ENCODE peak calls at places on chromosomes 2 and 18, in four cellular contexts. Q is IMR-90, V is left ventricle myocardium inferior, W is mesendoderm. X is an unnamed sample.

GRCh38 chr2:217215877-217216276 is 356.0 kb upstream of the TNP1 start:
- DNase-seq in W (no peak), V (no peak), Q (no peak), X (no peak)

GRCh38 chr2:183963609-183964008 is 634.7 kb upstream of the ZNF804A start:
- DNase-seq in Q (no peak), V (no peak), W (no peak), X (no peak)

GRCh38 chr2:10620481-10620880 is 69.3 kb downstream of the NOL10 start:
- DNase-seq in V (no peak), W (no peak), Q (peak; percentile 94), X (no peak)

GRCh38 chr2:160736629-160737028 is 243.0 kb upstream of the RBMS1 start:
- DNase-seq in Q (peak; percentile 66), V (no peak), W (peak; percentile 56), X (no peak)

GRCh38 chr2:2763998-2764355 is 432.9 kb upstream of the MYT1L start:
- DNase-seq in W (no peak), Q (no peak), V (no peak), X (no peak)

GRCh38 chr2:106096446-106097369 is 97.4 kb downstream of the UXS1 start:
- DNase-seq in V (no peak), W (no peak), Q (no peak), X (no peak)

GRCh38 chr2:66456183-66457041 is 21.5 kb downstream of the MEIS1 start:
- DNase-seq in W (no peak), V (no peak), Q (no peak), X (no peak)

GRCh38 chr2:173593109-173593508 is 238.4 kb downstream of the CDCA7 start:
- DNase-seq in W (no peak), V (no peak), Q (no peak), X (no peak)

GRCh38 chr2:219298759-219299371 is 10.3 kb downstream of the PTPRN start:
- DNase-seq in W (peak; percentile 82), Q (peak; percentile 69), V (peak; percentile 86), X (peak; percentile 95)

GRCh38 chr2:85577063-85577385 is 362 bp upstream of the VAMP8 start:
- DNase-seq in V (no peak), Q (no peak), W (no peak), X (no peak)

GRCh38 chr2:85579266-85579935 is 2.0 kb downstream of the VAMP8 start:
- DNase-seq in V (no peak), W (peak; percentile 95), Q (no peak), X (peak; percentile 69)

GRCh38 chr2:85577386-85578242 is at the start of gene VAMP8:
- DNase-seq in W (peak; percentile 86), Q (no peak), V (no peak), X (peak; percentile 76)

GRCh38 chr2:85580206-85580605 is 2.8 kb downstream of the VAMP8 start:
- DNase-seq in W (no peak), V (no peak), Q (no peak), X (no peak)

DNA sequence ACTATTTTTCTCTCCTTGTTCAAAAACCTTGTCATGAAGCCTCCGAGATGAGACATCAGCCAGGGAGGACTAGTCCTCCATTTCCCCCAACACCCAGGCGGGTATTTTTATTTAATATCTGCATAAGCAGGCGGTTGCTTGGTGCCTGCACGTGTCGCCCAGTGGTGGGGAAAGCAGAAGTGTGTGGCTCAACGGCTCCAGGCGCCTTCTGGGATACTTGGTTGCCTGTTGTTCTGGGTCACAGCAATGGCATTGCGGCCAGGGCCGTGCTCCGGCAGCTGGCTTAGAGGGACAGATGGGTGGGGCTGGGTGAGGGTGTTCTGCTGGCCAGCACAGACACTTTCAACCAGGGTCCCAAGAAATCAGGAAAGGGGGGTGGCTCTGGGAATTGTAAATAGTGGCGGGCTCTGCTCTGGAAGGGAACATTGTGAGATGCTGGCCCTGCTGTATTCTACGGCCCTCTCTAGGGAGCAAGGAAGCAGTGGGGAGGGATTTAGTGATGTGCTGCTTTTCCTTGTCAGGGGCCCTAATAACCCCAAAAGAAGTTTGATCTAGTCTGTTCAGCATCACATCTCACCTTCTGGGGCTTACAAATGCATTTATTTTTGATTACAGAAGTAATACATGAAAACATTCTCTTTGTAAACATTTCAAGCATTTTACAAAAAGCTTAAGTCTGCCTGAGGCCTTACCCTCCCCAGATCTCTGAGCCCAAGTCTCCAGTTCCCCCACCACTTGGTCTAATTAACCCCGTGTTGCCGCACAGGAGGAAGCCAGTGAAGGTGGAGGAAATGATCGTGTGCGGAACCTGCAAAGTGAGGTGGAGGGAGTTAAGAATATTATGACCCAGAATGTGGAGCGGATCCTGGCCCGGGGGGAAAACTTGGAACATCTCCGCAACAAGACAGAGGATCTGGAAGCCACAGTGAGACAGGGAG is 1.1 kb downstream of the VAMP8 start:
- DNase-seq in W (peak; percentile 56), V (peak; percentile 56), Q (no peak), X (peak; percentile 89)
- H3K4me3 ChIP-seq in W (peak overlapping the region; percentile 15), V (peak overlapping the region; percentile 47), Q (no peak overlapping the region), X (no peak overlapping the region)

DNA sequence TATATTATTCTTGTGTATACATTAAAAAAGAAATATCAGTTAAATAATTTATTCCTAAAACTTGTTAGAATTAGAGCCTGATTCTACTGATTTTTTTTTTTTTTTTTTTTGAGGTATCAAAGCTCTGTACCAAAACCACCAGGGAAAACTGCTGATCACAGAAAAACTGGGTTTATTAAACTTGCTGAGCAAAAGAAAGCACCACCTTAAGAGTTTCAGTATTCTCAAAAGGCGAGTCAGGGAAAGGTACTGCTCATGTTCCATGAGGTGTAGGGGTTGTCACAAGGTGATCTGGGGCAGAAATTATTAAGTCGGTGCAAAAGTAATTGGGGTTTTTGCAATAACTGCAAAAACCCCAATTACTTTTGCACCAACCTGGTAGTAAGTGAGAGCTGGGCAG is 51.7 kb upstream of the KLF7 start:
- DNase-seq in W (no peak), Q (no peak), V (no peak), X (no peak)
- H3K4me3 ChIP-seq in W (no peak overlapping the region), Q (no peak overlapping the region), V (no peak overlapping the region), X (no peak overlapping the region)

GRCh38 chr2:198499539-198499938 is 695.1 kb downstream of the PLCL1 start:
- DNase-seq in V (peak; percentile 22), W (no peak), Q (peak; percentile 22), X (peak; percentile 39)
- H3K4me3 ChIP-seq in V (no peak overlapping the region), W (no peak overlapping the region), Q (no peak overlapping the region), X (no peak overlapping the region)

DNA sequence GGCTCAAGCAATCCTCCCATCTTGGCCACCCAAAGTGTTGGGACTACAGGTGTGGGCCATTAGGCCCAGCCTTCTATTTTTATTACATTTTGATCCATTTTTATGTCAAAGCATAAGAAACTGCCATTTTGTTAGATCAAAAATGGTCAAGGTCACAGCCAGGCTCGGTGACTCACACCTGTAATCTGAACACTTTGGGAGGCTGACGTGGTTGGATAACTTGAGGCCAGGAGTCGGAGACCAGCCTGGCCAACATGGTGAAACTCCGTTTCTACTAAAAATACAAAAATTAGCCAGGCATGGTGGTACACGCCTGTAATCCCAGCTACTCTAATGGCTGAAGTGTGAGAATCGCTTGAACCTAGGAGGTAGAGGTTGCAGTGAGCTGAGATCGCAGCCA is 49.2 kb downstream of the EEF1B2 start:
- DNase-seq in W (no peak), Q (no peak), V (no peak), X (no peak)
- H3K4me3 ChIP-seq in W (no peak overlapping the region), Q (no peak overlapping the region), V (no peak overlapping the region), X (no peak overlapping the region)

GRCh38 chr18:35618703-35619102 is 37.2 kb downstream of the GALNT1 start:
- DNase-seq in W (peak; percentile 74), V (no peak), Q (peak; percentile 46), X (no peak)

GRCh38 chr18:35617865-35618264 is 36.3 kb downstream of the GALNT1 start:
- DNase-seq in V (no peak), W (no peak), Q (no peak), X (no peak)

GRCh38 chr18:35618289-35618688 is 36.7 kb downstream of the GALNT1 start:
- DNase-seq in W (no peak), Q (no peak), V (no peak), X (no peak)

GRCh38 chr18:35616074-35616473 is 34.5 kb downstream of the GALNT1 start:
- DNase-seq in Q (no peak), V (no peak), W (no peak), X (no peak)

DNA sequence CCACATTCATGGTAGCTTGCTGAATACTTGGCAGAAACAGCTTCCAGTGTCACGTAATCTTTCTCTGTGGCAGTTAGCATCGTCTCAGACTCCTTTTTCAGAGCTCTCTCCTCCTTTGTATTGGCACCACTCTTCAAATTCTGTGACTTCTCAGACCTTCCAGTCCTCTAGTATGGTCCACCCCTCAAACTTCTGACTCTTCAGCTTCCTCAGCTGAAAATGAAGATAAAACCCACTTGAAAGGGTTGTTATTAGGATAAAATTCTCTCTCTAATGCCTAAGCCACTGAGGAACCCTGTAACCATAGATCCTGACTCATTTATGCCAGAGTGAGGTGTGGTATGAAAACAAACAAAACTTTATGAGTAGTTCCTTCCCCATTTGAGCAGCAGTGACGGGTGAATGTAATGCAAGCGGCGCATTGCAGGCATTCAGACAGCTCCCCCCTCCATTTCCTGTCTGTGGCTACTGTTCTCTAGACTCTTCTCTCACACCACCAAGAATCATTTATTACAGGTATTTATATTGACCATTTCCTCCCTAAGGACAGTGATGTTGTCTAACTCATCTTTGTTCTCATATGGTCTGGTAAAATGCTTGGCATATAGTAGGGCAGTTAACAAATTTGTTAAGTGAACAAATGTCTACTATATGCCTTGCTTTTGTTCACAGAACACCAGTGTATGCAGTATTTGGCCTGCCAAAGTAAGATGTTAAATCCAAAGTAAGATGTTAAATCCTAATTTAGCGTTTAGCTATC is 35.3 kb downstream of the GALNT1 start:
- DNase-seq in W (peak; percentile 75), V (no peak), Q (peak; percentile 92), X (peak; percentile 33)
- H3K4me3 ChIP-seq in W (no peak overlapping the region), V (no peak overlapping the region), Q (peak overlapping the region; percentile 16), X (no peak overlapping the region)

GRCh38 chr18:10950876-10951630 is 198.3 kb downstream of the PIEZO2 start:
- DNase-seq in V (no peak), W (no peak), Q (no peak), X (no peak)

GRCh38 chr18:10953672-10954071 is 195.7 kb downstream of the PIEZO2 start:
- DNase-seq in W (no peak), Q (no peak), V (no peak), X (no peak)

GRCh38 chr18:10949655-10950054 is 199.7 kb downstream of the PIEZO2 start:
- DNase-seq in W (peak; percentile 68), Q (peak; percentile 2), V (no peak), X (no peak)

GRCh38 chr18:10950080-10950875 is 199.1 kb downstream of the PIEZO2 start:
- DNase-seq in W (no peak), Q (no peak), V (no peak), X (no peak)

DNA sequence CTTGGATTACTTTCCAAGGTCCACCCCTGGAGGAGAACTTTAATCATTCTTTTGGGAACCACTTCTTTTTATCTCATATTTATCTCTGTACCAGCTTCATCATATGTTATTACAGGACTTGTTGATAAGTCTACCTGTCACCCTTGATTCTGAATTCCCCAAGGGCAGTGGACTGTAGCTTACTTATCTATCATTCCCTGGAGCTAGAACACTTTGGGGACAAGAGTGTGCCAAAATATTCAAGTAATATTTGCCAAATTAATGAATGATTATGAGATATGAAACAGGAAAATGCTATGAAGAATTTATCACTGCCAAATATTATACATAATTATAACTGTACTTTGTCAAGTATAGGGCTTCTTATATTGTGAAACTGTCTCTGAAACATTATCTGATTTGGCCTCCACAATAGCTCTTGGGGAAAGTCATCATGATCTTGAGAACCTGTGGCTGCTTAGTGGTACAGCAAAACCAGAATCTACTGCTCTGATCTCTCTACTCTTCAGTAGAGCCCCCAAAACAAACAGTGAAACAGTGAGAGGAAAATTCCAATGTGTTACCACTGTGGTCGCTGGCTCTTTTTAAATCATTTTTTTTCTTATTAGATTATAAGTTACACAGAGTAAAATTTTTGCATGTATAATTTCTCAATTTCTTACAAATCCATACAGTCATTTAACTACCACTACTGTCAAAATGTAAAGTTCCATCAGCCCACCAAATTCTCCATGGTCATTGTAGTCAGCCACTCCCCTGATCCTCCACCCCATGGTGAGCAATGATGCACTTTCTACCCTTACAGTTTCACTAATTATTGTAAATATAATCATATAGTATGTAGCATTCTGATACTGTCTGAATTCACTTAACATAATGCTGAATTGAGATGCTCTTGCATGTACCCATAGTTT is 197.5 kb downstream of the PIEZO2 start:
- DNase-seq in V (no peak), W (no peak), Q (no peak), X (no peak)
- H3K4me3 ChIP-seq in V (no peak overlapping the region), W (no peak overlapping the region), Q (no peak overlapping the region), X (no peak overlapping the region)

GRCh38 chr2:23243258-23243657 is 141.7 kb upstream of the KLHL29 start:
- DNase-seq in W (no peak), V (no peak), Q (no peak), X (no peak)
- H3K4me3 ChIP-seq in W (no peak overlapping the region), V (no peak overlapping the region), Q (no peak overlapping the region), X (no peak overlapping the region)

X was measured in right cardiac atrium.